ENCODE peak calls at places on chromosome 16, in ten cellular contexts. Z is tibial nerve; W is activated CD8-positive, alpha-beta T cell treated with anti-CD3 and anti-CD28 coated beads, Interleukin-2, amount 10 ng/mL, durations not matched to agents 7 days and 5 days; U is BE2C; E is H9; R is progenitor cell of endocrine pancreas; M is HT1080; K is NCI-H82; G is activated naive CD4-positive, alpha-beta T cell treated with anti-CD3 and anti-CD28 coated beads, Interleukin-2, amount 10 ng/mL, durations not matched to agents 7 days and 5 days; Q is NCI-H1105 treated with DMSO at 0.1 percent for 48 hours. O is an unnamed sample.
A peak's percentile ranks its signal among the peaks of the same experiment; 100 is the strongest.

GRCh38 chr16:79651363-79651762 is 50.8 kb upstream of the MAF start:
- DNase-seq in Z (peak; percentile 29), W (no peak), U (no peak), E (no peak), R (no peak), M (peak; percentile 88), K (no peak), G (no peak), Q (no peak), O (no peak)

GRCh38 chr16:25052530-25052929 is 37.4 kb upstream of the ARHGAP17 start:
- DNase-seq in Z (no peak), W (no peak), U (no peak), E (no peak), R (no peak), M (no peak), K (no peak), G (no peak), Q (no peak), O (no peak)

GRCh38 chr16:30870904-30871303 is 23.0 kb downstream of the BCL7C start:
- DNase-seq in Z (no peak), W (no peak), U (no peak), E (no peak), R (no peak), M (no peak), K (no peak), G (no peak), Q (no peak), O (no peak)

GRCh38 chr16:23557779-23558330 is 328 bp downstream of the UBFD1 start:
- DNase-seq in Z (peak; percentile 23), W (peak; percentile 34), U (no peak), E (peak; percentile 42), R (no peak), M (no peak), K (peak; percentile 22), G (no peak), Q (no peak), O (no peak)

GRCh38 chr16:678858-679807 is 1.1 kb upstream of the STUB1 start:
- DNase-seq in Z (no peak), W (peak; percentile 65), U (peak; percentile 90), E (peak; percentile 84), R (peak; percentile 53), M (peak; percentile 50), K (peak; percentile 87), G (peak; percentile 70), Q (no peak), O (peak; percentile 36)

GRCh38 chr16:52515068-52515671 is 31.8 kb downstream of the TOX3 start:
- DNase-seq in Z (no peak), W (no peak), U (no peak), E (no peak), R (no peak), M (no peak), K (no peak), G (no peak), Q (peak; percentile 99), O (no peak)

GRCh38 chr16:85275533-85276249 is 163.4 kb upstream of the CIBAR2 start:
- DNase-seq in Z (peak; percentile 75), W (peak; percentile 80), U (peak; percentile 86), E (peak; percentile 79), R (peak; percentile 82), M (peak; percentile 59), K (peak; percentile 88), G (peak; percentile 81), Q (peak; percentile 30), O (no peak)

GRCh38 chr16:85134794-85135153 is 22.5 kb upstream of the CIBAR2 start:
- DNase-seq in Z (no peak), W (no peak), U (no peak), E (no peak), R (no peak), M (no peak), K (no peak), G (no peak), Q (no peak), O (no peak)

GRCh38 chr16:79269211-79269863 is 331.2 kb downstream of the MAF start:
- DNase-seq in Z (no peak), W (peak; percentile 72), U (no peak), E (no peak), R (no peak), M (no peak), K (no peak), G (peak; percentile 68), Q (no peak), O (no peak)

GRCh38 chr16:79589495-79590134 is 10.9 kb downstream of the MAF start:
- DNase-seq in Z (no peak), W (no peak), U (no peak), E (peak; percentile 56), R (no peak), M (no peak), K (no peak), G (no peak), Q (no peak), O (no peak)

GRCh38 chr16:4467916-4468315 is 6.5 kb downstream of the NMRAL1 start:
- DNase-seq in Z (no peak), W (no peak), U (no peak), E (no peak), R (no peak), M (no peak), K (no peak), G (no peak), Q (no peak), O (no peak)